ENCODE peak calls at places on chromosomes 16 and 17, in four cellular contexts. P is stimulated activated CD8-positive, alpha-beta memory T cell treated with anti-CD3 and anti-CD28 coated beads, Interleukin-4, amount 100 ng/mL, for 4 hours; N is NCI-H2081; D is stimulated activated naive CD4-positive, alpha-beta T cell. L is an unnamed sample.

GRCh38 chr17:31067699-31068184 is 27.0 kb upstream of the NF1 start:
- DNase-seq in N (no peak), D (no peak), P (no peak), L (no peak)

GRCh38 chr16:58515871-58516767 is 802 bp downstream of the SETD6 start:
- DNase-seq in N (peak), P (no peak), D (peak), L (no peak)

GRCh38 chr16:80940069-80940856 is 66.4 kb downstream of the CMC2 start:
- DNase-seq in P (no peak), N (no peak), D (no peak), L (no peak)

GRCh38 chr17:27746881-27747280 is 53.4 kb downstream of the NOS2 start:
- DNase-seq in N (no peak), P (no peak), D (no peak), L (no peak)

GRCh38 chr16:67965668-67966548 is 2.5 kb downstream of the SLC12A4 start:
- DNase-seq in D (no peak), P (no peak), N (no peak), L (no peak)

GRCh38 chr17:13181683-13182082 is 163.9 kb upstream of the ELAC2 start:
- DNase-seq in D (no peak), P (no peak), N (no peak), L (no peak)

GRCh38 chr17:7634384-7634783 is 4.4 kb downstream of the SHBG start:
- DNase-seq in P (no peak), N (no peak), D (no peak), L (no peak)

GRCh38 chr17:28219771-28220170 is 99.2 kb upstream of the TMEM97 start:
- DNase-seq in D (no peak), N (no peak), P (no peak), L (no peak)

GRCh38 chr17:37742114-37742761 is 2.6 kb downstream of the HNF1B start:
- DNase-seq in P (no peak), N (no peak), D (no peak), L (no peak)

GRCh38 chr17:40121191-40121885 is 433 bp upstream of the MSL1 start:
- DNase-seq in P (no peak), N (peak), D (peak), L (no peak)

GRCh38 chr16:87319997-87320491 is 2.9 kb upstream of the C16orf95 start:
- DNase-seq in P (no peak), N (no peak), D (no peak), L (no peak)

GRCh38 chr17:57662644-57663308 is 82.3 kb downstream of the CCDC182 start:
- DNase-seq in P (no peak), N (peak), D (no peak), L (no peak)

GRCh38 chr17:74228326-74228978 is 15.1 kb downstream of the TTYH2 start:
- DNase-seq in N (no peak), D (no peak), P (no peak), L (no peak)

GRCh38 chr17:64504769-64505319 is 1.2 kb downstream of the DDX5 start:
- DNase-seq in D (no peak), N (peak), P (no peak), L (no peak)

GRCh38 chr16:10839271-10839661 is 20.7 kb upstream of the TVP23A start:
- DNase-seq in D (no peak), P (no peak), N (no peak), L (no peak)

GRCh38 chr17:58303981-58304734 is 23.4 kb upstream of the MPO start:
- DNase-seq in P (no peak), N (peak), D (peak), L (peak)

GRCh38 chr17:47999612-48000011 is 28.7 kb downstream of the CDK5RAP3 start:
- DNase-seq in P (no peak), D (no peak), N (no peak), L (no peak)

GRCh38 chr17:17868637-17869522 is 32.1 kb upstream of the SREBF1 start:
- DNase-seq in N (no peak), D (no peak), P (no peak), L (no peak)

GRCh38 chr17:63550816-63551639 is 751 bp downstream of the DCAF7 start:
- DNase-seq in D (no peak), N (peak), P (no peak), L (peak)

GRCh38 chr16:73228649-73229048 is 180.7 kb upstream of the ZFHX3 start:
- DNase-seq in N (no peak), P (no peak), D (no peak), L (no peak)

GRCh38 chr17:43543771-43544575 is 2.2 kb downstream of the ETV4 start:
- DNase-seq in N (no peak), P (no peak), D (no peak), L (no peak)

GRCh38 chr16:23835390-23836077 is at the start of gene PRKCB:
- DNase-seq in D (peak), N (peak), P (peak), L (peak)

GRCh38 chr17:52149626-52150025 is 8.9 kb downstream of the CA10 start:
- DNase-seq in P (no peak), N (no peak), D (no peak), L (no peak)

GRCh38 chr16:75764154-75764768 is 38.0 kb upstream of the CPHXL start:
- DNase-seq in D (peak), P (no peak), N (peak), L (peak)

GRCh38 chr16:10552998-10553491 is 27.4 kb downstream of the EMP2 start:
- DNase-seq in N (no peak), D (peak), P (peak), L (peak)

GRCh38 chr16:55628306-55628968 is 27.4 kb upstream of the SLC6A2 start:
- DNase-seq in N (no peak), D (no peak), P (no peak), L (no peak)

GRCh38 chr17:43644081-43644480 is 17.6 kb downstream of the MEOX1 start:
- DNase-seq in N (no peak), P (no peak), D (no peak), L (no peak)

GRCh38 chr17:78107976-78108725 is 20.4 kb downstream of the TMC6 start:
- DNase-seq in P (no peak), D (no peak), N (no peak), L (no peak)

GRCh38 chr17:78214706-78215061 is 631 bp downstream of the BIRC5 start:
- DNase-seq in D (no peak), P (no peak), N (no peak), L (no peak)

GRCh38 chr16:54437361-54437760 is 150.8 kb upstream of the IRX3 start:
- DNase-seq in P (no peak), N (no peak), D (no peak), L (no peak)

GRCh38 chr17:67260051-67260987 is 15.3 kb upstream of the HELZ start:
- DNase-seq in D (no peak), P (no peak), N (no peak), L (no peak)

GRCh38 chr17:51365090-51365489 is 104.7 kb downstream of the UTP18 start:
- DNase-seq in D (no peak), P (no peak), N (no peak), L (no peak)

GRCh38 chr17:2403044-2403443 is 2.2 kb upstream of the MNT start:
- DNase-seq in N (no peak), P (no peak), D (no peak), L (no peak)

GRCh38 chr16:73232555-73233422 is 184.9 kb upstream of the ZFHX3 start:
- DNase-seq in P (no peak), N (peak), D (no peak), L (no peak)

GRCh38 chr17:48577330-48577945 is 712 bp downstream of the HOXB4 start:
- DNase-seq in D (no peak), N (no peak), P (no peak), L (no peak)